ENCODE peak calls at places on chromosomes 16 and 17, in five cellular contexts. A, J, B, C and U are unnamed samples.
A peak's percentile ranks its signal among the peaks of the same experiment; 100 is the strongest.

GRCh38 chr17:31745964-31746650 is 112.9 kb downstream of the COPRS start:
- DNase-seq in B (no peak), A (no peak), J (no peak), C (no peak), U (no peak)

GRCh38 chr17:58624751-58625150 is 67.1 kb downstream of the TEX14 start:
- DNase-seq in C (no peak), B (no peak), A (no peak), J (no peak), U (no peak)

GRCh38 chr17:65515512-65515911 is 45.9 kb downstream of the AXIN2 start:
- DNase-seq in B (no peak), C (no peak), J (no peak), A (no peak), U (no peak)

GRCh38 chr17:28989028-28989427 is 16.8 kb downstream of the SEZ6 start:
- DNase-seq in B (no peak), J (no peak), A (no peak), C (no peak), U (no peak)

GRCh38 chr17:73142763-73143395 is 21.9 kb upstream of the SSTR2 start:
- DNase-seq in C (peak; percentile 40), A (peak; percentile 35), B (no peak), J (no peak), U (no peak)

GRCh38 chr16:77679901-77680300 is 42.4 kb upstream of the NUDT7 start:
- DNase-seq in J (no peak), A (no peak), C (no peak), B (peak; percentile 8), U (no peak)

GRCh38 chr17:50944902-50945720 is 79.0 kb upstream of the TOB1 start:
- DNase-seq in A (no peak), B (no peak), J (peak; percentile 5), C (no peak), U (no peak)

GRCh38 chr16:69613283-69614154 is 47.8 kb downstream of the NFAT5 start:
- DNase-seq in B (no peak), J (no peak), A (peak; percentile 10), C (peak; percentile 94), U (peak; percentile 44)

GRCh38 chr17:15963670-15964110 is 18.8 kb downstream of the ADORA2B start:
- DNase-seq in B (no peak), J (no peak), A (no peak), C (peak; percentile 85), U (no peak)

GRCh38 chr17:75459590-75460267 is 3.3 kb downstream of the TMEM94 start:
- DNase-seq in B (no peak), C (peak; percentile 84), A (no peak), J (no peak), U (no peak)

GRCh38 chr17:51245535-51245934 is 14.3 kb downstream of the MBTD1 start:
- DNase-seq in C (no peak), A (no peak), J (no peak), B (no peak), U (no peak)

GRCh38 chr17:34820922-34821321 is 140.3 kb downstream of the CCT6B start:
- DNase-seq in J (no peak), C (peak; percentile 33), A (no peak), B (no peak), U (no peak)

GRCh38 chr17:39621523-39622379 is 5.0 kb upstream of the PPP1R1B start:
- DNase-seq in A (peak; percentile 92), J (peak; percentile 83), C (peak; percentile 59), B (peak; percentile 44), U (peak; percentile 90)

GRCh38 chr16:13077816-13078215 is 176.4 kb downstream of the SHISA9 start:
- DNase-seq in A (no peak), J (no peak), B (no peak), C (no peak), U (no peak)

GRCh38 chr17:46733837-46734516 is 84.5 kb downstream of the WNT3 start:
- DNase-seq in J (no peak), A (no peak), C (peak; percentile 91), B (no peak), U (no peak)

GRCh38 chr17:35568561-35568960 is 7.9 kb upstream of the SLFN14 start:
- DNase-seq in J (no peak), B (no peak), A (peak; percentile 68), C (peak; percentile 56), U (peak; percentile 26)

GRCh38 chr16:80883159-80883642 is 78.8 kb upstream of the CDYL2 start:
- DNase-seq in J (no peak), B (no peak), C (no peak), A (no peak), U (no peak)

GRCh38 chr17:50772251-50772650 is 4.9 kb upstream of the ANKRD40CL start:
- DNase-seq in J (no peak), B (no peak), A (no peak), C (no peak), U (peak; percentile 32)

GRCh38 chr16:88638323-88639230 is at the start of gene IL17C:
- DNase-seq in A (peak; percentile 39), J (no peak), C (no peak), B (no peak), U (no peak)

GRCh38 chr17:21689604-21690003 is 2.7 kb upstream of the KCNJ18 start:
- DNase-seq in B (peak; percentile 60), J (peak; percentile 84), C (peak; percentile 69), A (no peak), U (no peak)

GRCh38 chr17:48228720-48229119 is 121.2 kb downstream of the SNX11 start:
- DNase-seq in C (no peak), B (no peak), A (no peak), J (no peak), U (no peak)

GRCh38 chr17:48219605-48220004 is 112.0 kb downstream of the SNX11 start:
- DNase-seq in A (no peak), B (no peak), J (no peak), C (no peak), U (no peak)

GRCh38 chr17:48225725-48226567 is 118.4 kb downstream of the SNX11 start:
- DNase-seq in B (no peak), A (no peak), C (no peak), J (no peak), U (no peak)

GRCh38 chr17:48223945-48224344 is 116.4 kb downstream of the SNX11 start:
- DNase-seq in C (no peak), J (no peak), A (no peak), B (no peak), U (no peak)
- TF ChIP-seq CTCF in C (no peak), J (no peak), A (no peak), B (no peak), U (no peak)

DNA sequence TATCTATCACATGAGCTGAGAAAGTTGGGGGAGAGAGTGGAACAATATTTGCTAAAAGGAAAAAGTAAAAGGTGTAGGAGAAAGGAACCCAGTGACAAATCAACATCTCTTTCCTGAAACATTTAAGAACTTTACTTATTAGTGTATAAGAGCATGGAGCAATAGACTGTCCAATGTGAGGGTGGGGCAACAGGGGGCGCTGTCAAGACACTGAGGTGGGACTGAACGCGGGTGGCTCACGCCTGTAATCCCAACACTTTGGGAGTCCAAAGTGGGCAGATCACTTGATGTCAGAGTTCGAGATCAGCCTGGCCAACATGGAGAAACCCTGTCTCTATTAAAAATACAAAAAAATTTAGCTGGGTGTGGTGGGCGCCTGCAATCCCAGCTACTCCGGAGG is 21.2 kb downstream of the PCTP start:
- DNase-seq in C (no peak), J (no peak), B (no peak), A (no peak), U (no peak)
- TF ChIP-seq CTCF in C (no peak), J (no peak), B (no peak), A (no peak), U (no peak)

GRCh38 chr16:47375423-47375822 is 85.4 kb downstream of the ITFG1 start:
- DNase-seq in J (no peak), A (no peak), C (no peak), B (no peak), U (no peak)
- TF ChIP-seq CTCF in J (no peak), A (no peak), C (no peak), B (no peak), U (no peak)

GRCh38 chr16:22206013-22206846 is at the start of gene EEF2K:
- DNase-seq in B (peak; percentile 88), J (peak; percentile 94), C (peak; percentile 86), A (peak; percentile 93), U (peak; percentile 93)
- TF ChIP-seq CTCF in B (peak; percentile 59), J (peak; percentile 93), C (peak; percentile 82), A (peak; percentile 59), U (peak; percentile 87)

DNA sequence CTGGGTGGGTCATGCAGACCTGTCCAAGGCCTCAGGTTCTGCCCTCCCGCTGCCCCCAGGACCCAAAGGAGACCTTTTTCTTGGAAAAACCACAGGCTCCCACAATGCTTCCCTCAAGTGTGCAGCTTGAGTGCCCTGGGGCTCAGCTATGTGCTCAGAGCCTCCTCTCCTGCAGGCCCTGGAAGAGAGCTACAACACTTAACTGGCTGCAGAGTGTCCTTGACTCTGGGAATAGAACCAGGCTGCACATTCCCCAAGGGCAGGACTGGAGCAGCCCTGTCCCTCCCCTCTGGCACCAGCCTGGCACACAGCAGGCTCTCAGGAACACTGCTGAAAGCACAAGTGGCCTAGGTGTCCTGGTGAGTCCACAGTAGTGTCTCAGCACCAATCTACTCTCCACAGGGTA is 4.8 kb upstream of the SREBF1 start:
- DNase-seq in C (no peak), B (no peak), A (no peak), J (no peak), U (no peak)
- TF ChIP-seq CTCF in C (no peak), B (no peak), A (no peak), J (no peak), U (no peak)

GRCh38 chr16:14600164-14600563 is 29.9 kb downstream of the PARN start:
- DNase-seq in B (peak; percentile 2), A (no peak), J (no peak), C (peak; percentile 49), U (peak; percentile 28)
- TF ChIP-seq CTCF in B (peak; percentile 26), A (peak; percentile 60), J (no peak), C (peak; percentile 25), U (no peak)

DNA sequence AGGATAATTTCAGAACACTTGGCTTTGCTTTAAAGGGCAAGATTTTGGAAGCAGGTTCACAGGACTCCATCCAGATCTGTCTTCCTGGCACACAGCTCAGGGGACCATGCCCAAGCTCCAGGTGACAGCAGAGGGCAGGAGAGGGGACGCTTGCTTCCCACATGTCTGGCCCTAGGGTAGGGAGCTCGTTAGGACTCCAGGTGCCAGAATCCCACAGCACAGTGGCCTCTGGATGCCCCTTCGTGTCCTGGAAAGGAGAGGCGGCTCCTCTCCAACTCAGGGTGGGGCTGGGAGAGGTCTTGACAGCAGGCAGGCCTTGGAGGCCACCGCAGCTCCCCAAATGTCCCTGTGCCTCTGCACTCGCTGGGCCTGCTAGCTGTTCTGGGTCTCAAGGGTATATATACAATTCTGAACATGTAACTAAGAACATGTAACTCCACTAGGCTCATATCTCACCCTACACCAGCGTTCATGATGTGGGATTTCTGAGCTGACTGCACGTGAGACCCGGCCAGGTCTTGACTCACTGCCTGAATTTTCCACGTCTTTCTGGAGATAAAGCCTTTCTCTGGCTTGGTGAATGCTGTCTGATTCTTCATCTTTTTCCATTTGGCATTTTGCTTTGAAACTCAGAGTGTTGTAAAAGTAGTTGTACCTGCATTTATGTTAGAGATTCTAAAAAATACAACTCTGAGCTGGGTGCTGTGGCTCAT is 52.8 kb downstream of the MARCHF10 start:
- DNase-seq in J (no peak), C (no peak), A (no peak), B (no peak), U (no peak)
- TF ChIP-seq CTCF in J (no peak), C (no peak), A (no peak), B (no peak), U (no peak)

GRCh38 chr16:2224183-2224486 is 744 bp downstream of the E4F1 start:
- DNase-seq in B (no peak), C (peak; percentile 36), A (no peak), J (no peak), U (no peak)
- TF ChIP-seq CTCF in B (peak; percentile 26), C (peak; percentile 29), A (no peak), J (no peak), U (peak; percentile 25)